ENCODE peak calls at places on chromosomes 4 and X, in six cellular contexts. Z, W, V, I, H and F are unnamed samples.

GRCh38 chr4:153267013-153267412 is 62.8 kb downstream of the TRIM2 start:
- DNase-seq in V (no peak), W (no peak), I (no peak), H (no peak), Z (no peak), F (no peak)

GRCh38 chrX:17154001-17154400 is 207.5 kb downstream of the REPS2 start:
- DNase-seq in H (no peak), V (no peak), I (no peak), W (no peak), Z (no peak), F (no peak)

GRCh38 chrX:1190596-1191145 is 21.8 kb downstream of the CRLF2 start:
- DNase-seq in W (no peak), V (no peak), Z (peak), I (no peak), H (no peak), F (no peak)

GRCh38 chr4:74190919-74191397 is 33.0 kb downstream of the MTHFD2L start:
- DNase-seq in W (no peak), H (peak), V (no peak), I (peak), Z (no peak), F (no peak)

GRCh38 chrX:23822397-23822796 is 39.4 kb downstream of the SAT1 start:
- DNase-seq in V (no peak), Z (no peak), I (peak), W (no peak), H (peak), F (no peak)

GRCh38 chr4:16029329-16029728 is 54.5 kb downstream of the PROM1 start:
- DNase-seq in I (no peak), Z (no peak), H (peak), W (no peak), V (no peak), F (no peak)

GRCh38 chr4:185936650-185937376 is 124.8 kb upstream of the SORBS2 start:
- DNase-seq in H (no peak), V (no peak), Z (no peak), I (no peak), W (no peak), F (no peak)

GRCh38 chr4:131257241-131257640 is 1891.9 kb upstream of the PCDH10 start:
- DNase-seq in I (no peak), Z (no peak), W (no peak), H (no peak), V (no peak), F (no peak)

GRCh38 chr4:123350191-123350544 is 46.4 kb upstream of the SPRY1 start:
- DNase-seq in H (peak), Z (no peak), V (peak), I (peak), W (peak), F (no peak)

GRCh38 chr4:169986369-169986768 is 39.8 kb downstream of the MFAP3L start:
- DNase-seq in H (no peak), W (no peak), I (no peak), V (no peak), Z (no peak), F (no peak)

DNA sequence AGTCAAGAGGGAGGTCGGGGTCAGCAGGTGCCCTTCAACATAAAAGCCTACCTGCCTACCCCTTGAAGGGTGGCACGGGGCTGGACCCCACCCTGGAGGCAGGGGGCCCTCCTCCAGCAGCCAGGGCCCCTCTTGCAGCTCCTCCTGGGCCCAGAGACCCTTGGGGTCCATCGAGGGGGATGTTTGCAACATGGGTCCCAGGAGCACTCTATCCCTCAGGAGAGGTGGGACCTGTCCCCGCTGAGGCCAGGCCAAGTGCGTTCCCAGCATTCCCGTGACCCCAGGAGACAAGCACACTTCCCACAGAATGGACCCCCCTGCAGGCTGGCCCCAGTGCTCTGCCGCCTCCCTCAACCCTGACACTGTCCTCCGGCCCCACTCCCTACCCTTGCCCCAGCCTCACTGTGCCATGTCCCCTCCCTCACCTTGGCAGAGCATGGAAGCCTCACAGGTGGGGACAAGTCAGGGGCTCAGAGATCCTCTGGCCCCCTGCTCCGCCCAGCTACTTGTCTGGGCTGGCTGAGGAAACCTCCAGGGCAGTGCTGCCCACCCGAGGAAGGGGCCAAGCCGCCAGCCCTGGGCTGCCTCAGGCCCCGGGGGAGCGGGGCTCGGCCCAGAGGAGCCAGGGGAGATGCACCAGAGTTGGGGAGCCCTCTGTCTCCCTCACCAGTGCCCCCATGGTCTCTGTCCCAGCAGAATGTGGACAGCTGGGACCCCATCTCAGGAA is 2.2 kb downstream of the MXD4 start:
- DNase-seq in Z (peak), I (no peak), V (no peak), H (no peak), W (no peak), F (peak)
- H3K4me3 ChIP-seq in Z (peak), I (no peak), V (no peak), H (peak), W (no peak), F (no peak)

GRCh38 chrX:36897690-36898089 is 110.5 kb upstream of the FAM47C start:
- DNase-seq in V (no peak), I (no peak), W (no peak), H (no peak), Z (no peak), F (no peak)
- TF ChIP-seq EP300 in V (no peak), I (no peak), W (no peak), H (no peak), Z (no peak), F (no peak)

DNA sequence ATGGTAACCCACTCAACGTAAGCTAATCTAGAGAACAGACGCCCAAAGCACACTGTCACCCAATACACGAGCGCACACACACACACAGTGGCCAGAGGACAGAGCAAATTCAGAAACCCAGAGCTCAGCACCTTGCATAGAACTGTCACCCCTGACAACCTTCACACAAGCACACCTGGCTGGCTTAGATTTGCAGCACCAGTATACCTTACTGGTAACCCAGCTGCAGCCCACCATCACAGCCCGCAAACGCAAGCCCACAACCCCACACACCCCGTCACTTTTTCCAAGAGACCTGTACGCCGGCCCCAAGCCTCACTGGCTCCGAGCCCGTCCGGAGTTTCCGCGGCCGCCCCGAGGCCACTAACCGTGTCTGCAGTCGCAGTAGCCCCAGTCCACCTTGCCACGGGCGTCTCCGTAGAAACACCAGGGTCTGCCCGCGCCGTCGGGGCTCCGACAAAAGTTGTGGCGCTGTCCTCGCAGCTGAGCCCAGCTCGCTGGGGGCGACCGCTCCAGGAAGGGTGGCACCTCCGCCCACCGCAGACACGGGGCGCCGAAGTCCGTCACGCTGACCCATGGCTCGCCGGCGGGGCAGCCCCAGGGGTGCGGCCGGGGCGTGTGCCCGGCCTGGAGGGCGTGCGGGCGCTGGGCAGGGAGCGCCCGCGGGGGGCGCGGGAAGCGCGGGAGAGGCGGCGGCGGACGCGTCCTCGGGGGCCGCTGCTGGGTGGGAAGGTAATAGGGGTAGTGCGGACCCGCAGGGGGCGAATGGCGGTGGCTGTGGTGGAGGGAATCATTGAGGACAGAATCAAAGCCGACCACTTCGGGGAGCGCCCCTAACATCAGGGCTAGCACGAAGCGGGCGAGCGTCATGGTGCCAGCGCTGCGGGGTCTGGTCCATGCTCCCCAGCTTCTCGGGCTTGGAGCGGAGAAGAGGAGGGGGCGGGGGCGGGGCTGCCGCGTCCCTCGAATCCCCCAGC is 664 bp downstream of the PRSS12 start:
- DNase-seq in H (peak), V (no peak), W (no peak), Z (peak), I (peak), F (no peak)
- H3K4me3 ChIP-seq in H (peak), V (no peak), W (peak), Z (peak), I (peak), F (peak)

DNA sequence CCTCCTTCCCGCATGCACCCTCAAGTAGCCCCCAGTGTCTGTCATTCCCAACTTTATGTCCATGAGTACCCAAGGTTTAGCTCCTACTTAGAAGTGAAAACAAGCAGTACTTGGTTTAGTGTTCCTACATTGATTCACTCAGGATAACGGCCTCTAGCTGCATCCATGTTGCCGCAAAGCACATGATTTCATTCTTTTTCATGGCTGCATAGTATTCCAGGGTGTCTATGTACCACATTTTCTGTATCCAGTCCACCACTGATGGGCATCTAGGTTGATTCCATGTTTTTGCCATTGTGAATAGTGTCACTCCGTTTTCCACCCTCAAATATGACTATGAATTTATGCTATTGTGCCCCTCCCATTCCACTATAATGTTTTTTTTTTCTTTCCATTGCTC is 130.5 kb upstream of the MXRA5 start:
- DNase-seq in Z (no peak), V (no peak), W (no peak), H (no peak), I (no peak), F (no peak)
- TF ChIP-seq EP300 in Z (no peak), V (no peak), W (no peak), H (no peak), I (no peak), F (no peak)

GRCh38 chrX:134181261-134181660 is 55.7 kb upstream of the CCDC160 start:
- DNase-seq in W (no peak), V (no peak), I (no peak), H (no peak), Z (no peak), F (no peak)

GRCh38 chrX:134180566-134180965 is 56.4 kb upstream of the CCDC160 start:
- DNase-seq in I (no peak), V (no peak), H (no peak), W (no peak), Z (no peak), F (no peak)

GRCh38 chrX:134174859-134175258 is 62.1 kb upstream of the CCDC160 start:
- DNase-seq in V (no peak), H (no peak), I (no peak), Z (no peak), W (peak), F (no peak)

GRCh38 chrX:134174273-134174660 is 62.7 kb upstream of the CCDC160 start:
- DNase-seq in V (no peak), W (no peak), Z (no peak), I (no peak), H (no peak), F (no peak)

DNA sequence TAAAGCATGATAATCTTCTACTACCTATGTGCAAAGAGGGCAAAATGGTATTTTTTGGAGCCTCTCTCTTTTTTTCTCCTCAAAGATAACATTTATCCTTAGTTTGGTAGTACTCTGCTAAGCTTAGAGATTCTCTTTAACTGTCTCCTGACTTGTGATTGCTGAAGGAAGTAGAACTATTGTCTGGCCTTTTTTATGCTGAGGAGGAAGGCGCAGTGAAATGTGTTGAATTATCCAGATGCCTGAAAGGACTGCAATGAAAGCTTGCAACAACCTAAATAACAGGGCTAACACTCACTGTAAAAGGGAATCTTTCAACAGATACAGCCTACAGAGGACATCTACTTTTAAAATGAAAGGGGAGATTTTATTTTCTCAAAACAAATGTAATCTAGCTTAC is 59.5 kb upstream of the CCDC160 start:
- DNase-seq in Z (no peak), I (no peak), V (no peak), H (no peak), W (no peak), F (no peak)
- H3K4me3 ChIP-seq in Z (no peak), I (no peak), V (no peak), H (no peak), W (no peak), F (no peak)

GRCh38 chr4:184845367-184846011 is 19.7 kb upstream of the ACSL1 start:
- DNase-seq in V (no peak), H (peak), W (no peak), I (no peak), Z (no peak), F (no peak)
- TF ChIP-seq EP300 in V (no peak), H (no peak), W (no peak), I (no peak), Z (no peak), F (no peak)

DNA sequence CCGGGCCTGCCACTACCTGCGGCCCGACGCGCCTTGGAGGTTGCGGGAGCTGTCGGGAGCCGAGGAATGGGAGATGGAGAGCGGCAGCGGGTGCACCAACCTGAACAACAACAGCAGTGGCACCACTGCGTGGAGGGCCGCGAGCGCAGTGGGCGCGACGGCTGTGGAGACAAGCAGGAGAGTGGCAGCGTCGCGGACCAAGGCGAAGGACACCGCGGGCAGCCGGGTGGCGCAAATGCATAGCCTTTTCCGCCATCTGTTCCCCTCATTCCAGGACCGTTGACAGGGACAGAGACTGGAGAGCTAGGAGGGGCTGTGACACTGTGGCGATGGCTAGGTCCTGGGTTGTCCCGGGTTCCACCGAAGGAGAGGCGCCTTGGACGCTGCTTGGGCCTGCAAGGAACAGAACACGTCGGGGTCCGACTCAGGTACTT is 962 bp downstream of the SOWAHD start:
- DNase-seq in Z (no peak), H (no peak), W (no peak), I (no peak), V (no peak), F (no peak)
- H3K4me3 ChIP-seq in Z (peak), H (peak), W (peak), I (no peak), V (no peak), F (no peak)